ENCODE peak calls at places on chromosomes 4 and X, in eight cellular contexts. One of them, this sample, is unnamed.

GRCh38 chr4:70703695-70704332 is 15.5 kb downstream of the UTP3 start:
- DNase-seq in stimulated activated CD8-positive, alpha-beta memory T cell treated with anti-CD3 and anti-CD28 coated beads, Interleukin-4, amount 100 ng/mL, for 1 hour: no peak
- DNase-seq in aorta: no peak
- DNase-seq in Daoy: no peak
- DNase-seq in NCI-H510A treated with DMSO at 0.1 percent for 48 hours: peak
- DNase-seq in left colon: no peak
- DNase-seq in hepatic stellate cell: peak
- DNase-seq in GM12865: no peak
- DNase-seq in this sample: peak

GRCh38 chrX:39318497-39319343 is 517.5 kb downstream of the MID1IP1 start:
- DNase-seq in left colon: no peak
- DNase-seq in Daoy: no peak
- DNase-seq in stimulated activated CD8-positive, alpha-beta memory T cell treated with anti-CD3 and anti-CD28 coated beads, Interleukin-4, amount 100 ng/mL, for 1 hour: no peak
- DNase-seq in aorta: no peak
- DNase-seq in NCI-H510A treated with DMSO at 0.1 percent for 48 hours: no peak
- DNase-seq in GM12865: no peak
- DNase-seq in hepatic stellate cell: no peak
- DNase-seq in this sample: no peak

GRCh38 chr4:23455482-23455881 is 434.4 kb downstream of the PPARGC1A start:
- DNase-seq in GM12865: no peak
- DNase-seq in NCI-H510A treated with DMSO at 0.1 percent for 48 hours: no peak
- DNase-seq in left colon: no peak
- DNase-seq in hepatic stellate cell: no peak
- DNase-seq in aorta: no peak
- DNase-seq in stimulated activated CD8-positive, alpha-beta memory T cell treated with anti-CD3 and anti-CD28 coated beads, Interleukin-4, amount 100 ng/mL, for 1 hour: no peak
- DNase-seq in Daoy: peak
- DNase-seq in this sample: no peak

GRCh38 chrX:108245462-108245861 is 153.9 kb downstream of the ATG4A start:
- DNase-seq in GM12865: peak
- DNase-seq in left colon: no peak
- DNase-seq in aorta: no peak
- DNase-seq in Daoy: no peak
- DNase-seq in stimulated activated CD8-positive, alpha-beta memory T cell treated with anti-CD3 and anti-CD28 coated beads, Interleukin-4, amount 100 ng/mL, for 1 hour: no peak
- DNase-seq in NCI-H510A treated with DMSO at 0.1 percent for 48 hours: no peak
- DNase-seq in hepatic stellate cell: no peak
- DNase-seq in this sample: no peak

GRCh38 chr4:73948990-73949706 is 32.7 kb downstream of the PF4 start:
- DNase-seq in NCI-H510A treated with DMSO at 0.1 percent for 48 hours: no peak
- DNase-seq in Daoy: no peak
- DNase-seq in hepatic stellate cell: no peak
- DNase-seq in aorta: no peak
- DNase-seq in GM12865: no peak
- DNase-seq in left colon: no peak
- DNase-seq in stimulated activated CD8-positive, alpha-beta memory T cell treated with anti-CD3 and anti-CD28 coated beads, Interleukin-4, amount 100 ng/mL, for 1 hour: no peak
- DNase-seq in this sample: peak

GRCh38 chr4:4666693-4667642 is 125.1 kb upstream of the STX18 start:
- DNase-seq in hepatic stellate cell: no peak
- DNase-seq in left colon: no peak
- DNase-seq in Daoy: no peak
- DNase-seq in stimulated activated CD8-positive, alpha-beta memory T cell treated with anti-CD3 and anti-CD28 coated beads, Interleukin-4, amount 100 ng/mL, for 1 hour: no peak
- DNase-seq in aorta: no peak
- DNase-seq in NCI-H510A treated with DMSO at 0.1 percent for 48 hours: no peak
- DNase-seq in GM12865: no peak
- DNase-seq in this sample: no peak

GRCh38 chrX:41118156-41118555 is 32.9 kb downstream of the USP9X start:
- DNase-seq in aorta: no peak
- DNase-seq in NCI-H510A treated with DMSO at 0.1 percent for 48 hours: no peak
- DNase-seq in GM12865: peak
- DNase-seq in left colon: no peak
- DNase-seq in Daoy: no peak
- DNase-seq in stimulated activated CD8-positive, alpha-beta memory T cell treated with anti-CD3 and anti-CD28 coated beads, Interleukin-4, amount 100 ng/mL, for 1 hour: no peak
- DNase-seq in hepatic stellate cell: no peak
- DNase-seq in this sample: no peak

GRCh38 chrX:53281321-53281822 is at the start of gene IQSEC2:
- DNase-seq in hepatic stellate cell: peak
- DNase-seq in NCI-H510A treated with DMSO at 0.1 percent for 48 hours: peak
- DNase-seq in aorta: peak
- DNase-seq in Daoy: peak
- DNase-seq in stimulated activated CD8-positive, alpha-beta memory T cell treated with anti-CD3 and anti-CD28 coated beads, Interleukin-4, amount 100 ng/mL, for 1 hour: no peak
- DNase-seq in left colon: peak
- DNase-seq in GM12865: no peak
- DNase-seq in this sample: no peak

GRCh38 chr4:3372933-3373465 is 68.8 kb upstream of the HGFAC start:
- DNase-seq in left colon: peak
- DNase-seq in stimulated activated CD8-positive, alpha-beta memory T cell treated with anti-CD3 and anti-CD28 coated beads, Interleukin-4, amount 100 ng/mL, for 1 hour: no peak
- DNase-seq in Daoy: no peak
- DNase-seq in GM12865: peak
- DNase-seq in NCI-H510A treated with DMSO at 0.1 percent for 48 hours: no peak
- DNase-seq in aorta: peak
- DNase-seq in hepatic stellate cell: no peak
- DNase-seq in this sample: no peak

GRCh38 chr4:6343950-6344408 is 74.3 kb downstream of the WFS1 start:
- DNase-seq in left colon: no peak
- DNase-seq in GM12865: peak
- DNase-seq in NCI-H510A treated with DMSO at 0.1 percent for 48 hours: no peak
- DNase-seq in Daoy: peak
- DNase-seq in hepatic stellate cell: peak
- DNase-seq in stimulated activated CD8-positive, alpha-beta memory T cell treated with anti-CD3 and anti-CD28 coated beads, Interleukin-4, amount 100 ng/mL, for 1 hour: no peak
- DNase-seq in aorta: peak
- DNase-seq in this sample: no peak

GRCh38 chr4:1406416-1406945 is at the start of gene NKX1-1:
- DNase-seq in GM12865: no peak
- DNase-seq in hepatic stellate cell: no peak
- DNase-seq in left colon: no peak
- DNase-seq in stimulated activated CD8-positive, alpha-beta memory T cell treated with anti-CD3 and anti-CD28 coated beads, Interleukin-4, amount 100 ng/mL, for 1 hour: no peak
- DNase-seq in NCI-H510A treated with DMSO at 0.1 percent for 48 hours: no peak
- DNase-seq in Daoy: peak
- DNase-seq in aorta: peak
- DNase-seq in this sample: no peak

GRCh38 chr4:164424852-164425251 is 329.1 kb upstream of the SMIM31 start:
- DNase-seq in aorta: no peak
- DNase-seq in hepatic stellate cell: no peak
- DNase-seq in NCI-H510A treated with DMSO at 0.1 percent for 48 hours: peak
- DNase-seq in left colon: no peak
- DNase-seq in GM12865: no peak
- DNase-seq in stimulated activated CD8-positive, alpha-beta memory T cell treated with anti-CD3 and anti-CD28 coated beads, Interleukin-4, amount 100 ng/mL, for 1 hour: no peak
- DNase-seq in Daoy: no peak
- DNase-seq in this sample: no peak

This sample was measured in epithelial cell of proximal tubule.